ENCODE peak calls at places on chromosomes 4 and X, in four cellular contexts. R is H4, L is NCI-H1417, H is ACHN. M is an unnamed sample.
A peak's percentile ranks its signal among the peaks of the same experiment; 100 is the strongest.

GRCh38 chrX:129737921-129738320 is 858 bp upstream of the XPNPEP2 start:
- DNase-seq in R (peak; percentile 31), L (no peak), H (no peak), M (no peak)

GRCh38 chrX:131405497-131405896 is 116.4 kb upstream of the IGSF1 start:
- DNase-seq in R (no peak), L (no peak), H (no peak), M (no peak)

GRCh38 chrX:48025561-48025960 is 18.8 kb downstream of the SPACA5 start:
- DNase-seq in R (peak; percentile 51), L (peak; percentile 52), H (peak; percentile 43), M (peak; percentile 65)

GRCh38 chr4:25098964-25099843 is 61.0 kb downstream of the SEPSECS start:
- DNase-seq in R (no peak), L (no peak), H (no peak), M (no peak)

GRCh38 chr4:27789768-27790167 is 929.1 kb downstream of the STIM2 start:
- DNase-seq in R (peak; percentile 15), L (no peak), H (peak; percentile 0), M (no peak)

GRCh38 chr4:140250989-140251552 is 97.1 kb upstream of the MAML3 start:
- DNase-seq in R (peak; percentile 18), L (peak; percentile 12), H (no peak), M (peak; percentile 52)

GRCh38 chr4:87461281-87461700 is 38.9 kb downstream of the NUDT9 start:
- DNase-seq in R (no peak), L (no peak), H (no peak), M (no peak)

GRCh38 chr4:84985952-84986351 is 19.5 kb upstream of the WDFY3 start:
- DNase-seq in R (peak; percentile 47), L (no peak), H (peak; percentile 57), M (no peak)

GRCh38 chr4:122090989-122091388 is 61.1 kb upstream of the BLTP1 start:
- DNase-seq in R (no peak), L (no peak), H (no peak), M (no peak)

GRCh38 chr4:89334311-89334710 is 26.7 kb upstream of the GPRIN3 start:
- DNase-seq in R (no peak), L (no peak), H (no peak), M (no peak)

GRCh38 chr4:132642196-132642817 is 506.8 kb upstream of the PCDH10 start:
- DNase-seq in R (peak; percentile 70), L (peak; percentile 5), H (peak; percentile 47), M (peak; percentile 55)

GRCh38 chr4:88280228-88280795 is 4.0 kb downstream of the PPM1K start:
- DNase-seq in R (no peak), L (no peak), H (no peak), M (no peak)

GRCh38 chr4:126541820-126542219 is 1090.9 kb upstream of the INTU start:
- DNase-seq in R (no peak), L (no peak), H (no peak), M (no peak)

GRCh38 chrX:108270739-108271396 is 167.4 kb downstream of the COL4A6 start:
- DNase-seq in R (peak; percentile 92), L (peak; percentile 74), H (no peak), M (no peak)

GRCh38 chr4:1532549-1533395 is 126.5 kb upstream of the NKX1-1 start:
- DNase-seq in R (no peak), L (no peak), H (no peak), M (no peak)

GRCh38 chrX:5829060-5829459 is 399.6 kb downstream of the NLGN4X start:
- DNase-seq in R (no peak), L (no peak), H (no peak), M (no peak)

GRCh38 chr4:133186210-133186609 is 37.1 kb downstream of the PCDH10 start:
- DNase-seq in R (no peak), L (no peak), H (no peak), M (no peak)

GRCh38 chr4:73576366-73576765 is 43.9 kb downstream of the RASSF6 start:
- DNase-seq in R (no peak), L (no peak), H (no peak), M (no peak)

GRCh38 chr4:94551616-94552564 is 100.1 kb downstream of the PDLIM5 start:
- DNase-seq in R (peak; percentile 30), L (no peak), H (no peak), M (no peak)

GRCh38 chrX:13261348-13261747 is 58.5 kb downstream of the ATXN3L start:
- DNase-seq in R (no peak), L (no peak), H (no peak), M (no peak)

GRCh38 chr4:82528868-82529267 is 32.9 kb downstream of the TMEM150C start:
- DNase-seq in R (no peak), L (no peak), H (no peak), M (no peak)

GRCh38 chr4:88706574-88706973 is 8.9 kb upstream of the NAP1L5 start:
- DNase-seq in R (peak; percentile 23), L (no peak), H (peak; percentile 72), M (peak; percentile 32)

GRCh38 chr4:1210971-1211370 is 38.0 kb downstream of the CTBP1 start:
- DNase-seq in R (no peak), L (no peak), H (no peak), M (no peak)

GRCh38 chr4:165425629-165426028 is 46.8 kb downstream of the CPE start:
- DNase-seq in R (no peak), L (no peak), H (no peak), M (no peak)

GRCh38 chr4:8502836-8503585 is 62.4 kb downstream of the TRMT44 start:
- DNase-seq in R (no peak), L (no peak), H (no peak), M (no peak)

GRCh38 chr4:8101213-8101781 is 57.3 kb downstream of the ABLIM2 start:
- DNase-seq in R (no peak), L (no peak), H (no peak), M (no peak)

GRCh38 chr4:153553820-153554173 is 87.6 kb downstream of the TMEM131L start:
- DNase-seq in R (no peak), L (no peak), H (no peak), M (no peak)

GRCh38 chr4:80249144-80249543 is 17.3 kb upstream of the FGF5 start:
- DNase-seq in R (no peak), L (no peak), H (no peak), M (no peak)

GRCh38 chrX:72142931-72143709 is 11.4 kb upstream of the RTL5 start:
- DNase-seq in R (no peak), L (no peak), H (no peak), M (peak; percentile 74)

GRCh38 chr4:40909363-40909876 is 159.7 kb downstream of the NSUN7 start:
- DNase-seq in R (peak; percentile 90), L (no peak), H (no peak), M (peak; percentile 32)

GRCh38 chr4:98746936-98747658 is 88.7 kb upstream of the TSPAN5 start:
- DNase-seq in R (no peak), L (no peak), H (no peak), M (no peak)

GRCh38 chr4:70705146-70705855 is 16.5 kb upstream of the RUFY3 start:
- DNase-seq in R (peak; percentile 60), L (peak; percentile 80), H (peak; percentile 78), M (peak; percentile 65)

GRCh38 chr4:113496698-113497097 is 264.8 kb downstream of the CAMK2D start:
- DNase-seq in R (no peak), L (no peak), H (no peak), M (no peak)

GRCh38 chrX:103941201-103941975 is 21.0 kb upstream of the TMSB15B start:
- DNase-seq in R (peak; percentile 29), L (no peak), H (peak; percentile 28), M (no peak)

GRCh38 chrX:150680974-150681373 is 12.2 kb upstream of the MTMR1 start:
- DNase-seq in R (no peak), L (peak; percentile 69), H (peak; percentile 5), M (no peak)

GRCh38 chrX:135985123-135985973 is at the start of gene SLC9A6:
- DNase-seq in R (peak; percentile 26), L (peak; percentile 87), H (peak; percentile 54), M (peak; percentile 73)

M was measured in SK-N-DZ.